ENCODE peak calls at places on chromosome 10, in nine cellular contexts. Z, C, H, U, J, T, E, Y and K are unnamed samples.

GRCh38 chr10:43806851-43807640 is 158.4 kb upstream of the ZNF32 start:
- DNase-seq in Z (no peak), C (no peak), H (no peak), U (no peak), J (no peak), T (no peak), E (no peak), Y (no peak), K (peak; percentile 32)

GRCh38 chr10:44427479-44427878 is 42.6 kb upstream of the CXCL12 start:
- DNase-seq in Z (no peak), C (no peak), H (no peak), U (no peak), J (no peak), T (no peak), E (no peak), Y (no peak), K (no peak)

GRCh38 chr10:21082206-21082605 is 185.1 kb upstream of the NEBL start:
- DNase-seq in Z (no peak), C (no peak), H (peak; percentile 7), U (no peak), J (no peak), T (peak; percentile 57), E (no peak), Y (no peak), K (no peak)

GRCh38 chr10:58280485-58280884 is 11.5 kb downstream of the CISD1 start:
- DNase-seq in Z (no peak), C (no peak), H (no peak), U (no peak), J (no peak), T (no peak), E (no peak), Y (no peak), K (no peak)

GRCh38 chr10:73044378-73045285 is 52.0 kb downstream of the P4HA1 start:
- DNase-seq in Z (no peak), C (no peak), H (peak; percentile 89), U (peak; percentile 70), J (no peak), T (peak; percentile 92), E (no peak), Y (no peak), K (no peak)

GRCh38 chr10:119652361-119652760 is 1.2 kb downstream of the BAG3 start:
- DNase-seq in Z (peak; percentile 43), C (no peak), H (peak; percentile 72), U (no peak), J (no peak), T (peak; percentile 78), E (no peak), Y (peak; percentile 5), K (no peak)

GRCh38 chr10:69728335-69728861 is 73.3 kb upstream of the COL13A1 start:
- DNase-seq in Z (no peak), C (no peak), H (peak; percentile 26), U (no peak), J (peak; percentile 75), T (peak; percentile 16), E (no peak), Y (no peak), K (peak; percentile 71)

GRCh38 chr10:91163269-91163708 is 57.2 kb upstream of the PCGF5 start:
- DNase-seq in Z (peak; percentile 12), C (peak; percentile 84), H (peak; percentile 64), U (peak; percentile 72), J (peak; percentile 81), T (peak; percentile 61), E (peak; percentile 50), Y (peak; percentile 42), K (peak; percentile 82)

GRCh38 chr10:32556996-32557395 is 111.1 kb downstream of the CCDC7 start:
- DNase-seq in Z (no peak), C (no peak), H (no peak), U (no peak), J (no peak), T (no peak), E (no peak), Y (no peak), K (no peak)

GRCh38 chr10:43355749-43356371 is 15.6 kb upstream of the FXYD4 start:
- DNase-seq in Z (peak; percentile 83), C (no peak), H (no peak), U (no peak), J (no peak), T (peak; percentile 60), E (no peak), Y (peak; percentile 86), K (no peak)

GRCh38 chr10:100683004-100683403 is 62.4 kb upstream of the PAX2 start:
- DNase-seq in Z (no peak), C (no peak), H (no peak), U (no peak), J (no peak), T (no peak), E (no peak), Y (no peak), K (no peak)

GRCh38 chr10:3747984-3748383 is 37.0 kb downstream of the KLF6 start:
- DNase-seq in Z (no peak), C (no peak), H (no peak), U (no peak), J (no peak), T (no peak), E (no peak), Y (no peak), K (no peak)

GRCh38 chr10:58412502-58412961 is 27.3 kb downstream of the TFAM start:
- DNase-seq in Z (no peak), C (no peak), H (peak; percentile 83), U (peak; percentile 36), J (no peak), T (peak; percentile 91), E (no peak), Y (no peak), K (peak; percentile 86)

GRCh38 chr10:89954787-89955566 is 253.6 kb downstream of the KIF20B start:
- DNase-seq in Z (no peak), C (no peak), H (no peak), U (peak; percentile 5), J (no peak), T (peak; percentile 21), E (no peak), Y (no peak), K (no peak)
- TF ChIP-seq CTCF in Z (peak; percentile 18), C (peak; percentile 19), H (no peak), U (no peak), J (peak; percentile 51), T (peak; percentile 24), E (peak; percentile 62), Y (no peak), K (peak; percentile 65)

GRCh38 chr10:102379383-102379782 is 16.1 kb upstream of the NFKB2 start:
- DNase-seq in Z (no peak), C (no peak), H (no peak), U (no peak), J (no peak), T (no peak), E (no peak), Y (no peak), K (no peak)

GRCh38 chr10:102376901-102377300 is 18.6 kb upstream of the NFKB2 start:
- DNase-seq in Z (no peak), C (no peak), H (no peak), U (no peak), J (no peak), T (no peak), E (no peak), Y (no peak), K (no peak)

GRCh38 chr10:102375867-102376266 is 19.6 kb upstream of the NFKB2 start:
- DNase-seq in Z (no peak), C (no peak), H (no peak), U (no peak), J (no peak), T (no peak), E (no peak), Y (no peak), K (no peak)

GRCh38 chr10:102371295-102371694 is 24.2 kb upstream of the NFKB2 start:
- DNase-seq in Z (no peak), C (no peak), H (no peak), U (no peak), J (no peak), T (no peak), E (no peak), Y (no peak), K (no peak)

DNA sequence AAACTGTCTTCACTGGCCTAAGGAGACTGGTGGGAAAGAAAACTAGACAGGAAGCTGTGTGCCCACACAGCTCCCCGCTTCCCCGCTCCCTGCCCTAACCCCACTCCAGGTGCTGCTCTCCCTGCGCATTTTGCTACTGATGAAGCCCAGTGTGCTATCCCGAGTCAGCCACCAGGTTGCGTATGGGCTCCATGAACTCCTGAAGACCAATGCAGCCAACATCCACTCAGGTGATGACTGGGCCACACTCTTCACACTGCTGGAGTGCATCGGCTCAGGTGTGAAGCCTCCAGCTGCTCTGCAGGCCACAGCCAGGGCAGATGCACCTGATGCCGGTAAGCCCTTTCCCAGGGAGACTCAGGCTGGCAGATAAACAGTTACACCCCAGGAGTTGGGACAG is 20.3 kb upstream of the NFKB2 start:
- DNase-seq in Z (no peak), C (no peak), H (no peak), U (peak; percentile 73), J (no peak), T (no peak), E (no peak), Y (no peak), K (peak; percentile 77)
- TF ChIP-seq CTCF in Z (peak; percentile 40), C (no peak), H (peak; percentile 9), U (peak; percentile 66), J (no peak), T (no peak), E (no peak), Y (no peak), K (peak; percentile 64)

GRCh38 chr10:93346060-93346459 is 136.1 kb downstream of the MYOF start:
- DNase-seq in Z (no peak), C (no peak), H (peak; percentile 47), U (no peak), J (no peak), T (peak; percentile 13), E (no peak), Y (no peak), K (no peak)

GRCh38 chr10:93342346-93342745 is 139.8 kb downstream of the MYOF start:
- DNase-seq in Z (no peak), C (no peak), H (no peak), U (no peak), J (no peak), T (no peak), E (no peak), Y (no peak), K (no peak)

GRCh38 chr10:93346712-93347111 is 135.4 kb downstream of the MYOF start:
- DNase-seq in Z (no peak), C (no peak), H (peak; percentile 13), U (peak; percentile 28), J (no peak), T (peak; percentile 16), E (no peak), Y (no peak), K (peak; percentile 77)
- TF ChIP-seq CTCF in Z (no peak), C (no peak), H (no peak), U (no peak), J (no peak), T (no peak), E (no peak), Y (no peak), K (no peak)

DNA sequence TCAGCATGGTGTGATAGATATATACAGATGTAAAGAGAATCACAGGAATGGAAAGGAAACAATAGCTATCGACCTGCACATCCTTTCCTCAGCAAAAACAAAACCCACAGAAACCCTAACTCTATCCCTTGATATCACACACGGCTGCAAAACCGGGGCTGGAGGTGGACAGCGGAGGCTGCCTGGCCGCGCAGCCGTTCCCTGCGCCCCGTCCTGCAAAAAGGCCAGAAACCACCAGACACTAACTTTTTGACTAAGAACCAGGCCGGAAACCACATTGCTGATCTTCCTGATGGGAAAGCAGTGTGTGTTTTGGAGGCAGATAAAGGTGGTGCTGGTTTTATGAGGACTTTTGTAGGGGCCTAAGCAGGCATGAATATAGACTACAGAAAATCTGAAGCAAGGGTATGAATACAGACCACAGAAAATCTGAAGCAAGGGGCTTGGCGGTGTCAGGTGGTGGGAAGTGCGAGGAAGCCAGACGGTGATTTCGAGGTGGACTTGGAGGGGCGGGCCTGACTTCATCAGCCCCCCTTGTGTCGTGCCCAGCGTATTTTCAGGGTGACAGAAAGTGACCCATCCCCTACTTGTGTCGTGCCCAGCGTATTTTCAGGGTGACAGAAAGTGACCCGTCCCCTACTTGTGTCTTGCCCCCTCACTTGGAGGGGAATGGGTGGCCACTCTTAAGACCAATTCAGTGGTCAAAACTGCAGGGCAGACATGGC is 123.3 kb downstream of the WDR37 start:
- DNase-seq in Z (no peak), C (peak; percentile 1), H (no peak), U (no peak), J (no peak), T (no peak), E (no peak), Y (no peak), K (no peak)
- TF ChIP-seq CTCF in Z (no peak), C (no peak), H (no peak), U (no peak), J (no peak), T (no peak), E (no peak), Y (no peak), K (no peak)